ENCODE peak calls at places on chromosomes 7 and 10, in six cellular contexts. C, U, G, E, R and I are unnamed samples.

GRCh38 chr7:16926283-16926682 is 44.5 kb upstream of the AGR3 start:
- DNase-seq in C (no peak), U (peak; percentile 75), G (no peak), E (peak; percentile 61), R (no peak), I (no peak)

GRCh38 chr7:112497481-112497880 is 16.7 kb downstream of the LSMEM1 start:
- DNase-seq in C (no peak), U (no peak), G (no peak), E (no peak), R (no peak), I (no peak)

GRCh38 chr10:36248314-36248981 is 606.4 kb upstream of the FZD8 start:
- DNase-seq in C (no peak), U (peak; percentile 20), G (no peak), E (no peak), R (no peak), I (no peak)

GRCh38 chr10:14282271-14282670 is 48.5 kb downstream of the FRMD4A start:
- DNase-seq in C (peak; percentile 17), U (no peak), G (no peak), E (no peak), R (no peak), I (no peak)

GRCh38 chr7:99839560-99840011 is 11.8 kb downstream of the CYP3A43 start:
- DNase-seq in C (peak; percentile 20), U (no peak), G (no peak), E (no peak), R (no peak), I (peak; percentile 82)

GRCh38 chr10:94131885-94132284 is 138.2 kb downstream of the PLCE1 start:
- DNase-seq in C (no peak), U (peak; percentile 79), G (no peak), E (no peak), R (no peak), I (no peak)

GRCh38 chr7:95686109-95686508 is 86.2 kb upstream of the DYNC1I1 start:
- DNase-seq in C (no peak), U (peak; percentile 84), G (no peak), E (peak; percentile 78), R (no peak), I (peak; percentile 56)

GRCh38 chr10:43140414-43140813 is 2.2 kb downstream of the CSGALNACT2 start:
- DNase-seq in C (peak; percentile 42), U (peak; percentile 72), G (no peak), E (peak; percentile 95), R (no peak), I (no peak)

GRCh38 chr7:75033064-75033463 is 40.5 kb downstream of the RCC1L start:
- DNase-seq in C (no peak), U (peak; percentile 13), G (no peak), E (peak; percentile 17), R (no peak), I (no peak)

GRCh38 chr10:86191686-86192085 is 174.9 kb downstream of the GRID1 start:
- DNase-seq in C (no peak), U (no peak), G (no peak), E (no peak), R (no peak), I (no peak)

GRCh38 chr7:23490357-23491131 is 20.3 kb upstream of the IGF2BP3 start:
- DNase-seq in C (no peak), U (peak; percentile 61), G (peak; percentile 37), E (peak; percentile 40), R (peak; percentile 59), I (no peak)

GRCh38 chr10:52378124-52378523 is 64.0 kb downstream of the DKK1 start:
- DNase-seq in C (no peak), U (no peak), G (no peak), E (no peak), R (no peak), I (no peak)

GRCh38 chr7:3380034-3380433 is 79.0 kb downstream of the SDK1 start:
- DNase-seq in C (no peak), U (no peak), G (no peak), E (no peak), R (no peak), I (no peak)

GRCh38 chr7:38319873-38320272 is 46.4 kb upstream of the TARP start:
- DNase-seq in C (no peak), U (no peak), G (no peak), E (no peak), R (no peak), I (no peak)

GRCh38 chr7:51198654-51199053 is 118.0 kb downstream of the COBL start:
- DNase-seq in C (no peak), U (no peak), G (no peak), E (no peak), R (no peak), I (no peak)

GRCh38 chr10:71143170-71143569 is 69.2 kb upstream of the UNC5B start:
- DNase-seq in C (no peak), U (no peak), G (no peak), E (no peak), R (no peak), I (no peak)

GRCh38 chr10:78578929-78579328 is 489.8 kb upstream of the ZMIZ1 start:
- DNase-seq in C (no peak), U (no peak), G (peak; percentile 80), E (peak; percentile 46), R (no peak), I (no peak)

GRCh38 chr10:80359644-80360043 is 3.1 kb downstream of the DYDC2 start:
- DNase-seq in C (no peak), U (no peak), G (no peak), E (no peak), R (no peak), I (no peak)

GRCh38 chr10:133474833-133475734 is 21.3 kb downstream of the SCART1 start:
- DNase-seq in C (no peak), U (no peak), G (peak; percentile 68), E (no peak), R (no peak), I (no peak)

GRCh38 chr10:89875557-89875956 is 174.2 kb downstream of the KIF20B start:
- DNase-seq in C (no peak), U (no peak), G (no peak), E (no peak), R (no peak), I (no peak)

GRCh38 chr10:51729822-51730530 is 30.6 kb upstream of the CSTF2T start:
- DNase-seq in C (no peak), U (no peak), G (no peak), E (no peak), R (no peak), I (no peak)

GRCh38 chr7:47435889-47436312 is 146.0 kb downstream of the TNS3 start:
- DNase-seq in C (peak; percentile 68), U (peak; percentile 88), G (no peak), E (peak; percentile 85), R (no peak), I (peak; percentile 53)

GRCh38 chr7:68203246-68203645 is 1206.6 kb downstream of the TYW1 start:
- DNase-seq in C (no peak), U (no peak), G (no peak), E (no peak), R (no peak), I (no peak)

GRCh38 chr10:35487336-35488034 is 117.7 kb upstream of the GJD4 start:
- DNase-seq in C (no peak), U (no peak), G (no peak), E (no peak), R (no peak), I (no peak)

GRCh38 chr7:137242616-137243015 is 100.9 kb downstream of the PTN start:
- DNase-seq in C (no peak), U (no peak), G (no peak), E (no peak), R (no peak), I (no peak)

GRCh38 chr7:1931248-1931950 is 261.3 kb downstream of the ELFN1 start:
- DNase-seq in C (peak; percentile 48), U (peak; percentile 33), G (no peak), E (peak; percentile 69), R (no peak), I (no peak)

GRCh38 chr10:13658256-13658655 is 71.5 kb downstream of the PRPF18 start:
- DNase-seq in C (no peak), U (no peak), G (no peak), E (peak; percentile 14), R (no peak), I (no peak)

GRCh38 chr7:27143950-27144798 is 693 bp upstream of the HOXA5 start:
- DNase-seq in C (no peak), U (no peak), G (no peak), E (peak; percentile 48), R (no peak), I (no peak)

GRCh38 chr10:33334170-33334838 is at the start of gene NRP1:
- DNase-seq in C (peak; percentile 40), U (no peak), G (no peak), E (no peak), R (no peak), I (peak; percentile 13)

GRCh38 chr7:732094-732541 is 5.0 kb upstream of the PRKAR1B start:
- DNase-seq in C (peak; percentile 45), U (peak; percentile 55), G (no peak), E (peak; percentile 54), R (peak; percentile 33), I (peak; percentile 71)

GRCh38 chr10:33249659-33250058 is 84.8 kb downstream of the NRP1 start:
- DNase-seq in C (no peak), U (no peak), G (no peak), E (peak; percentile 96), R (no peak), I (no peak)